ENCODE peak calls at places on chromosome 20, in ten cellular contexts. One of them, this sample, is unnamed.
A peak's percentile ranks its signal among the peaks of the same experiment; 100 is the strongest.

GRCh38 chr20:62425281-62426058 is 1.9 kb downstream of the RBBP8NL start:
- DNase-seq in HTR-8/SVneo: no peak
- DNase-seq in stimulated activated CD4-positive, alpha-beta T cell treated with anti-CD3 and anti-CD28 coated beads, Interleukin-4, amount 100 ng/mL, for 24 hours: no peak
- DNase-seq in lung: no peak
- DNase-seq in iPS-NIHi11: no peak
- DNase-seq in NCI-H1048: no peak
- DNase-seq in NCI-H510A: no peak
- DNase-seq in GM12892: no peak
- DNase-seq in stimulated activated naive CD8-positive, alpha-beta T cell treated with anti-CD3 and anti-CD28 coated beads, Interleukin-15, Interleukin-2, amounts not matched to agents 100 U/mL and 50 U/mL, for 24 hours: no peak
- DNase-seq in GM20000: no peak
- DNase-seq in this sample: no peak

GRCh38 chr20:10594286-10594868 is 79.4 kb downstream of the JAG1 start:
- DNase-seq in HTR-8/SVneo: no peak
- DNase-seq in stimulated activated CD4-positive, alpha-beta T cell treated with anti-CD3 and anti-CD28 coated beads, Interleukin-4, amount 100 ng/mL, for 24 hours: no peak
- DNase-seq in lung: no peak
- DNase-seq in iPS-NIHi11: no peak
- DNase-seq in NCI-H1048: no peak
- DNase-seq in NCI-H510A: no peak
- DNase-seq in GM12892: no peak
- DNase-seq in stimulated activated naive CD8-positive, alpha-beta T cell treated with anti-CD3 and anti-CD28 coated beads, Interleukin-15, Interleukin-2, amounts not matched to agents 100 U/mL and 50 U/mL, for 24 hours: no peak
- DNase-seq in GM20000: no peak
- DNase-seq in this sample: no peak

GRCh38 chr20:53708129-53708968 is 114.7 kb upstream of the ZNF217 start:
- DNase-seq in HTR-8/SVneo: peak; percentile 83
- DNase-seq in stimulated activated CD4-positive, alpha-beta T cell treated with anti-CD3 and anti-CD28 coated beads, Interleukin-4, amount 100 ng/mL, for 24 hours: peak; percentile 64
- DNase-seq in lung: no peak
- DNase-seq in iPS-NIHi11: no peak
- DNase-seq in NCI-H1048: no peak
- DNase-seq in NCI-H510A: no peak
- DNase-seq in GM12892: no peak
- DNase-seq in stimulated activated naive CD8-positive, alpha-beta T cell treated with anti-CD3 and anti-CD28 coated beads, Interleukin-15, Interleukin-2, amounts not matched to agents 100 U/mL and 50 U/mL, for 24 hours: peak; percentile 53
- DNase-seq in GM20000: peak; percentile 38
- DNase-seq in this sample: peak; percentile 15

GRCh38 chr20:1987826-1988225 is 6.0 kb downstream of the PDYN start:
- DNase-seq in HTR-8/SVneo: no peak
- DNase-seq in stimulated activated CD4-positive, alpha-beta T cell treated with anti-CD3 and anti-CD28 coated beads, Interleukin-4, amount 100 ng/mL, for 24 hours: no peak
- DNase-seq in lung: no peak
- DNase-seq in iPS-NIHi11: no peak
- DNase-seq in NCI-H1048: no peak
- DNase-seq in NCI-H510A: no peak
- DNase-seq in GM12892: no peak
- DNase-seq in stimulated activated naive CD8-positive, alpha-beta T cell treated with anti-CD3 and anti-CD28 coated beads, Interleukin-15, Interleukin-2, amounts not matched to agents 100 U/mL and 50 U/mL, for 24 hours: no peak
- DNase-seq in GM20000: no peak
- DNase-seq in this sample: no peak

GRCh38 chr20:58494923-58495622 is 20.1 kb downstream of the APCDD1L start:
- DNase-seq in HTR-8/SVneo: no peak
- DNase-seq in stimulated activated CD4-positive, alpha-beta T cell treated with anti-CD3 and anti-CD28 coated beads, Interleukin-4, amount 100 ng/mL, for 24 hours: no peak
- DNase-seq in lung: no peak
- DNase-seq in iPS-NIHi11: no peak
- DNase-seq in NCI-H1048: no peak
- DNase-seq in NCI-H510A: no peak
- DNase-seq in GM12892: no peak
- DNase-seq in stimulated activated naive CD8-positive, alpha-beta T cell treated with anti-CD3 and anti-CD28 coated beads, Interleukin-15, Interleukin-2, amounts not matched to agents 100 U/mL and 50 U/mL, for 24 hours: no peak
- DNase-seq in GM20000: no peak
- DNase-seq in this sample: no peak

GRCh38 chr20:24827603-24828295 is 121.3 kb upstream of the CST7 start:
- DNase-seq in HTR-8/SVneo: no peak
- DNase-seq in stimulated activated CD4-positive, alpha-beta T cell treated with anti-CD3 and anti-CD28 coated beads, Interleukin-4, amount 100 ng/mL, for 24 hours: no peak
- DNase-seq in lung: no peak
- DNase-seq in iPS-NIHi11: no peak
- DNase-seq in NCI-H1048: no peak
- DNase-seq in NCI-H510A: no peak
- DNase-seq in GM12892: no peak
- DNase-seq in stimulated activated naive CD8-positive, alpha-beta T cell treated with anti-CD3 and anti-CD28 coated beads, Interleukin-15, Interleukin-2, amounts not matched to agents 100 U/mL and 50 U/mL, for 24 hours: no peak
- DNase-seq in GM20000: no peak
- DNase-seq in this sample: no peak

GRCh38 chr20:50305636-50306477 is 115.2 kb downstream of the CEBPB start:
- DNase-seq in HTR-8/SVneo: no peak
- DNase-seq in stimulated activated CD4-positive, alpha-beta T cell treated with anti-CD3 and anti-CD28 coated beads, Interleukin-4, amount 100 ng/mL, for 24 hours: no peak
- DNase-seq in lung: no peak
- DNase-seq in iPS-NIHi11: no peak
- DNase-seq in NCI-H1048: no peak
- DNase-seq in NCI-H510A: peak; percentile 68
- DNase-seq in GM12892: no peak
- DNase-seq in stimulated activated naive CD8-positive, alpha-beta T cell treated with anti-CD3 and anti-CD28 coated beads, Interleukin-15, Interleukin-2, amounts not matched to agents 100 U/mL and 50 U/mL, for 24 hours: no peak
- DNase-seq in GM20000: no peak
- DNase-seq in this sample: no peak

GRCh38 chr20:23049933-23050838 is 714 bp upstream of the THBD start:
- DNase-seq in HTR-8/SVneo: peak; percentile 19
- DNase-seq in stimulated activated CD4-positive, alpha-beta T cell treated with anti-CD3 and anti-CD28 coated beads, Interleukin-4, amount 100 ng/mL, for 24 hours: no peak
- DNase-seq in lung: peak; percentile 67
- DNase-seq in iPS-NIHi11: no peak
- DNase-seq in NCI-H1048: no peak
- DNase-seq in NCI-H510A: no peak
- DNase-seq in GM12892: no peak
- DNase-seq in stimulated activated naive CD8-positive, alpha-beta T cell treated with anti-CD3 and anti-CD28 coated beads, Interleukin-15, Interleukin-2, amounts not matched to agents 100 U/mL and 50 U/mL, for 24 hours: no peak
- DNase-seq in GM20000: no peak
- DNase-seq in this sample: no peak

GRCh38 chr20:57392512-57393271 is 1.5 kb downstream of the RBM38 start:
- DNase-seq in HTR-8/SVneo: no peak
- DNase-seq in stimulated activated CD4-positive, alpha-beta T cell treated with anti-CD3 and anti-CD28 coated beads, Interleukin-4, amount 100 ng/mL, for 24 hours: peak; percentile 75
- DNase-seq in lung: no peak
- DNase-seq in iPS-NIHi11: no peak
- DNase-seq in NCI-H1048: no peak
- DNase-seq in NCI-H510A: no peak
- DNase-seq in GM12892: no peak
- DNase-seq in stimulated activated naive CD8-positive, alpha-beta T cell treated with anti-CD3 and anti-CD28 coated beads, Interleukin-15, Interleukin-2, amounts not matched to agents 100 U/mL and 50 U/mL, for 24 hours: peak; percentile 81
- DNase-seq in GM20000: peak; percentile 56
- DNase-seq in this sample: peak; percentile 90

GRCh38 chr20:32528291-32528891 is 56.7 kb downstream of the NOL4L start:
- DNase-seq in HTR-8/SVneo: no peak
- DNase-seq in stimulated activated CD4-positive, alpha-beta T cell treated with anti-CD3 and anti-CD28 coated beads, Interleukin-4, amount 100 ng/mL, for 24 hours: no peak
- DNase-seq in lung: no peak
- DNase-seq in iPS-NIHi11: no peak
- DNase-seq in NCI-H1048: no peak
- DNase-seq in NCI-H510A: no peak
- DNase-seq in GM12892: no peak
- DNase-seq in stimulated activated naive CD8-positive, alpha-beta T cell treated with anti-CD3 and anti-CD28 coated beads, Interleukin-15, Interleukin-2, amounts not matched to agents 100 U/mL and 50 U/mL, for 24 hours: peak; percentile 41
- DNase-seq in GM20000: no peak
- DNase-seq in this sample: no peak

GRCh38 chr20:64038579-64039292 is 2.8 kb downstream of the C20orf204 start:
- DNase-seq in HTR-8/SVneo: peak; percentile 97
- DNase-seq in stimulated activated CD4-positive, alpha-beta T cell treated with anti-CD3 and anti-CD28 coated beads, Interleukin-4, amount 100 ng/mL, for 24 hours: peak; percentile 78
- DNase-seq in lung: peak; percentile 67
- DNase-seq in iPS-NIHi11: peak; percentile 96
- DNase-seq in NCI-H1048: no peak
- DNase-seq in NCI-H510A: peak; percentile 76
- DNase-seq in GM12892: peak; percentile 91
- DNase-seq in stimulated activated naive CD8-positive, alpha-beta T cell treated with anti-CD3 and anti-CD28 coated beads, Interleukin-15, Interleukin-2, amounts not matched to agents 100 U/mL and 50 U/mL, for 24 hours: peak; percentile 86
- DNase-seq in GM20000: peak; percentile 94
- DNase-seq in this sample: peak; percentile 77

GRCh38 chr20:64234291-64234791 is 21.2 kb upstream of the PCMTD2 start:
- DNase-seq in HTR-8/SVneo: no peak
- DNase-seq in stimulated activated CD4-positive, alpha-beta T cell treated with anti-CD3 and anti-CD28 coated beads, Interleukin-4, amount 100 ng/mL, for 24 hours: no peak
- DNase-seq in lung: no peak
- DNase-seq in iPS-NIHi11: no peak
- DNase-seq in NCI-H1048: no peak
- DNase-seq in NCI-H510A: no peak
- DNase-seq in GM12892: no peak
- DNase-seq in stimulated activated naive CD8-positive, alpha-beta T cell treated with anti-CD3 and anti-CD28 coated beads, Interleukin-15, Interleukin-2, amounts not matched to agents 100 U/mL and 50 U/mL, for 24 hours: no peak
- DNase-seq in GM20000: no peak
- DNase-seq in this sample: no peak

GRCh38 chr20:36197271-36197670 is 39.0 kb upstream of the AAR2 start:
- DNase-seq in HTR-8/SVneo: no peak
- DNase-seq in stimulated activated CD4-positive, alpha-beta T cell treated with anti-CD3 and anti-CD28 coated beads, Interleukin-4, amount 100 ng/mL, for 24 hours: no peak
- DNase-seq in lung: no peak
- DNase-seq in iPS-NIHi11: no peak
- DNase-seq in NCI-H1048: no peak
- DNase-seq in NCI-H510A: no peak
- DNase-seq in GM12892: no peak
- DNase-seq in stimulated activated naive CD8-positive, alpha-beta T cell treated with anti-CD3 and anti-CD28 coated beads, Interleukin-15, Interleukin-2, amounts not matched to agents 100 U/mL and 50 U/mL, for 24 hours: no peak
- DNase-seq in GM20000: no peak
- DNase-seq in this sample: no peak

GRCh38 chr20:59022754-59023153 is 3.5 kb downstream of the TUBB1 start:
- DNase-seq in HTR-8/SVneo: no peak
- DNase-seq in stimulated activated CD4-positive, alpha-beta T cell treated with anti-CD3 and anti-CD28 coated beads, Interleukin-4, amount 100 ng/mL, for 24 hours: no peak
- DNase-seq in lung: no peak
- DNase-seq in iPS-NIHi11: no peak
- DNase-seq in NCI-H1048: no peak
- DNase-seq in NCI-H510A: no peak
- DNase-seq in GM12892: no peak
- DNase-seq in stimulated activated naive CD8-positive, alpha-beta T cell treated with anti-CD3 and anti-CD28 coated beads, Interleukin-15, Interleukin-2, amounts not matched to agents 100 U/mL and 50 U/mL, for 24 hours: no peak
- DNase-seq in GM20000: no peak
- DNase-seq in this sample: no peak

GRCh38 chr20:52349806-52350205 is 158.2 kb upstream of the ZFP64 start:
- DNase-seq in HTR-8/SVneo: no peak
- DNase-seq in stimulated activated CD4-positive, alpha-beta T cell treated with anti-CD3 and anti-CD28 coated beads, Interleukin-4, amount 100 ng/mL, for 24 hours: no peak
- DNase-seq in lung: no peak
- DNase-seq in iPS-NIHi11: no peak
- DNase-seq in NCI-H1048: no peak
- DNase-seq in NCI-H510A: no peak
- DNase-seq in GM12892: no peak
- DNase-seq in stimulated activated naive CD8-positive, alpha-beta T cell treated with anti-CD3 and anti-CD28 coated beads, Interleukin-15, Interleukin-2, amounts not matched to agents 100 U/mL and 50 U/mL, for 24 hours: no peak
- DNase-seq in GM20000: no peak
- DNase-seq in this sample: no peak

GRCh38 chr20:2385026-2385425 is 4.3 kb downstream of the TGM6 start:
- DNase-seq in HTR-8/SVneo: no peak
- DNase-seq in stimulated activated CD4-positive, alpha-beta T cell treated with anti-CD3 and anti-CD28 coated beads, Interleukin-4, amount 100 ng/mL, for 24 hours: no peak
- DNase-seq in lung: no peak
- DNase-seq in iPS-NIHi11: no peak
- DNase-seq in NCI-H1048: no peak
- DNase-seq in NCI-H510A: no peak
- DNase-seq in GM12892: no peak
- DNase-seq in stimulated activated naive CD8-positive, alpha-beta T cell treated with anti-CD3 and anti-CD28 coated beads, Interleukin-15, Interleukin-2, amounts not matched to agents 100 U/mL and 50 U/mL, for 24 hours: no peak
- DNase-seq in GM20000: no peak
- DNase-seq in this sample: no peak

GRCh38 chr20:64116541-64117423 is 9.4 kb upstream of the NPBWR2 start:
- DNase-seq in HTR-8/SVneo: no peak
- DNase-seq in stimulated activated CD4-positive, alpha-beta T cell treated with anti-CD3 and anti-CD28 coated beads, Interleukin-4, amount 100 ng/mL, for 24 hours: no peak
- DNase-seq in lung: no peak
- DNase-seq in iPS-NIHi11: peak; percentile 7
- DNase-seq in NCI-H1048: no peak
- DNase-seq in NCI-H510A: no peak
- DNase-seq in GM12892: no peak
- DNase-seq in stimulated activated naive CD8-positive, alpha-beta T cell treated with anti-CD3 and anti-CD28 coated beads, Interleukin-15, Interleukin-2, amounts not matched to agents 100 U/mL and 50 U/mL, for 24 hours: no peak
- DNase-seq in GM20000: no peak
- DNase-seq in this sample: no peak

GRCh38 chr20:46057856-46058655 is 29.0 kb downstream of the SLC12A5 start:
- DNase-seq in HTR-8/SVneo: no peak
- DNase-seq in stimulated activated CD4-positive, alpha-beta T cell treated with anti-CD3 and anti-CD28 coated beads, Interleukin-4, amount 100 ng/mL, for 24 hours: peak; percentile 15
- DNase-seq in lung: peak; percentile 58
- DNase-seq in iPS-NIHi11: peak; percentile 67
- DNase-seq in NCI-H1048: no peak
- DNase-seq in NCI-H510A: no peak
- DNase-seq in GM12892: no peak
- DNase-seq in stimulated activated naive CD8-positive, alpha-beta T cell treated with anti-CD3 and anti-CD28 coated beads, Interleukin-15, Interleukin-2, amounts not matched to agents 100 U/mL and 50 U/mL, for 24 hours: peak; percentile 24
- DNase-seq in GM20000: peak; percentile 46
- DNase-seq in this sample: peak; percentile 29

GRCh38 chr20:51462566-51463276 is 79.8 kb downstream of the NFATC2 start:
- DNase-seq in HTR-8/SVneo: no peak
- DNase-seq in stimulated activated CD4-positive, alpha-beta T cell treated with anti-CD3 and anti-CD28 coated beads, Interleukin-4, amount 100 ng/mL, for 24 hours: no peak
- DNase-seq in lung: peak; percentile 57
- DNase-seq in iPS-NIHi11: no peak
- DNase-seq in NCI-H1048: no peak
- DNase-seq in NCI-H510A: no peak
- DNase-seq in GM12892: no peak
- DNase-seq in stimulated activated naive CD8-positive, alpha-beta T cell treated with anti-CD3 and anti-CD28 coated beads, Interleukin-15, Interleukin-2, amounts not matched to agents 100 U/mL and 50 U/mL, for 24 hours: no peak
- DNase-seq in GM20000: no peak
- DNase-seq in this sample: no peak

GRCh38 chr20:1524004-1524403 is 32.8 kb upstream of the SIRPB2 start:
- DNase-seq in HTR-8/SVneo: no peak
- DNase-seq in stimulated activated CD4-positive, alpha-beta T cell treated with anti-CD3 and anti-CD28 coated beads, Interleukin-4, amount 100 ng/mL, for 24 hours: no peak
- DNase-seq in lung: no peak
- DNase-seq in iPS-NIHi11: no peak
- DNase-seq in NCI-H1048: no peak
- DNase-seq in NCI-H510A: no peak
- DNase-seq in GM12892: no peak
- DNase-seq in stimulated activated naive CD8-positive, alpha-beta T cell treated with anti-CD3 and anti-CD28 coated beads, Interleukin-15, Interleukin-2, amounts not matched to agents 100 U/mL and 50 U/mL, for 24 hours: no peak
- DNase-seq in GM20000: no peak
- DNase-seq in this sample: no peak

GRCh38 chr20:8144282-8145245 is 12.5 kb downstream of the PLCB1 start:
- DNase-seq in HTR-8/SVneo: no peak
- DNase-seq in stimulated activated CD4-positive, alpha-beta T cell treated with anti-CD3 and anti-CD28 coated beads, Interleukin-4, amount 100 ng/mL, for 24 hours: no peak
- DNase-seq in lung: no peak
- DNase-seq in iPS-NIHi11: no peak
- DNase-seq in NCI-H1048: no peak
- DNase-seq in NCI-H510A: no peak
- DNase-seq in GM12892: no peak
- DNase-seq in stimulated activated naive CD8-positive, alpha-beta T cell treated with anti-CD3 and anti-CD28 coated beads, Interleukin-15, Interleukin-2, amounts not matched to agents 100 U/mL and 50 U/mL, for 24 hours: no peak
- DNase-seq in GM20000: no peak
- DNase-seq in this sample: no peak

GRCh38 chr20:46289416-46289815 is 18.9 kb downstream of the CDH22 start:
- DNase-seq in HTR-8/SVneo: no peak
- DNase-seq in stimulated activated CD4-positive, alpha-beta T cell treated with anti-CD3 and anti-CD28 coated beads, Interleukin-4, amount 100 ng/mL, for 24 hours: no peak
- DNase-seq in lung: no peak
- DNase-seq in iPS-NIHi11: no peak
- DNase-seq in NCI-H1048: no peak
- DNase-seq in NCI-H510A: no peak
- DNase-seq in GM12892: no peak
- DNase-seq in stimulated activated naive CD8-positive, alpha-beta T cell treated with anti-CD3 and anti-CD28 coated beads, Interleukin-15, Interleukin-2, amounts not matched to agents 100 U/mL and 50 U/mL, for 24 hours: no peak
- DNase-seq in GM20000: no peak
- DNase-seq in this sample: no peak

GRCh38 chr20:43564455-43564854 is 5.6 kb downstream of the SGK2 start:
- DNase-seq in HTR-8/SVneo: no peak
- DNase-seq in stimulated activated CD4-positive, alpha-beta T cell treated with anti-CD3 and anti-CD28 coated beads, Interleukin-4, amount 100 ng/mL, for 24 hours: no peak
- DNase-seq in lung: no peak
- DNase-seq in iPS-NIHi11: no peak
- DNase-seq in NCI-H1048: no peak
- DNase-seq in NCI-H510A: no peak
- DNase-seq in GM12892: no peak
- DNase-seq in stimulated activated naive CD8-positive, alpha-beta T cell treated with anti-CD3 and anti-CD28 coated beads, Interleukin-15, Interleukin-2, amounts not matched to agents 100 U/mL and 50 U/mL, for 24 hours: no peak
- DNase-seq in GM20000: no peak
- DNase-seq in this sample: no peak

GRCh38 chr20:49646126-49646525 is 67.6 kb downstream of the B4GALT5 start:
- DNase-seq in HTR-8/SVneo: no peak
- DNase-seq in stimulated activated CD4-positive, alpha-beta T cell treated with anti-CD3 and anti-CD28 coated beads, Interleukin-4, amount 100 ng/mL, for 24 hours: no peak
- DNase-seq in lung: no peak
- DNase-seq in iPS-NIHi11: no peak
- DNase-seq in NCI-H1048: no peak
- DNase-seq in NCI-H510A: no peak
- DNase-seq in GM12892: no peak
- DNase-seq in stimulated activated naive CD8-positive, alpha-beta T cell treated with anti-CD3 and anti-CD28 coated beads, Interleukin-15, Interleukin-2, amounts not matched to agents 100 U/mL and 50 U/mL, for 24 hours: no peak
- DNase-seq in GM20000: no peak
- DNase-seq in this sample: no peak

GRCh38 chr20:50392138-50392866 is 117.9 kb upstream of the PTPN1 start:
- DNase-seq in HTR-8/SVneo: no peak
- DNase-seq in stimulated activated CD4-positive, alpha-beta T cell treated with anti-CD3 and anti-CD28 coated beads, Interleukin-4, amount 100 ng/mL, for 24 hours: no peak
- DNase-seq in lung: no peak
- DNase-seq in iPS-NIHi11: no peak
- DNase-seq in NCI-H1048: no peak
- DNase-seq in NCI-H510A: no peak
- DNase-seq in GM12892: no peak
- DNase-seq in stimulated activated naive CD8-positive, alpha-beta T cell treated with anti-CD3 and anti-CD28 coated beads, Interleukin-15, Interleukin-2, amounts not matched to agents 100 U/mL and 50 U/mL, for 24 hours: no peak
- DNase-seq in GM20000: no peak
- DNase-seq in this sample: peak; percentile 22

GRCh38 chr20:48406462-48407235 is 421.1 kb downstream of the PREX1 start:
- DNase-seq in HTR-8/SVneo: no peak
- DNase-seq in stimulated activated CD4-positive, alpha-beta T cell treated with anti-CD3 and anti-CD28 coated beads, Interleukin-4, amount 100 ng/mL, for 24 hours: no peak
- DNase-seq in lung: no peak
- DNase-seq in iPS-NIHi11: no peak
- DNase-seq in NCI-H1048: no peak
- DNase-seq in NCI-H510A: no peak
- DNase-seq in GM12892: no peak
- DNase-seq in stimulated activated naive CD8-positive, alpha-beta T cell treated with anti-CD3 and anti-CD28 coated beads, Interleukin-15, Interleukin-2, amounts not matched to agents 100 U/mL and 50 U/mL, for 24 hours: peak; percentile 50
- DNase-seq in GM20000: no peak
- DNase-seq in this sample: no peak

GRCh38 chr20:13412806-13413445 is 191.9 kb downstream of the ISM1 start:
- DNase-seq in HTR-8/SVneo: no peak
- DNase-seq in stimulated activated CD4-positive, alpha-beta T cell treated with anti-CD3 and anti-CD28 coated beads, Interleukin-4, amount 100 ng/mL, for 24 hours: no peak
- DNase-seq in lung: no peak
- DNase-seq in iPS-NIHi11: no peak
- DNase-seq in NCI-H1048: no peak
- DNase-seq in NCI-H510A: no peak
- DNase-seq in GM12892: no peak
- DNase-seq in stimulated activated naive CD8-positive, alpha-beta T cell treated with anti-CD3 and anti-CD28 coated beads, Interleukin-15, Interleukin-2, amounts not matched to agents 100 U/mL and 50 U/mL, for 24 hours: no peak
- DNase-seq in GM20000: no peak
- DNase-seq in this sample: no peak

This sample was measured in T-cell.